ENCODE peak calls at places on chromosomes 6 and 20, in ten cellular contexts. W is endothelial cell of umbilical vein; F is lower leg skin; P is HFFc6; Q is cardiac muscle cell; T is CD8-positive, alpha-beta T cell; C is progenitor cell of endocrine pancreas; M is uterus; I is B cell; A is H9. S is an unnamed sample.

GRCh38 chr20:20261159-20261558 is 106.7 kb upstream of the INSM1 start:
- DNase-seq in W (no peak), F (peak), P (no peak), Q (no peak), T (no peak), C (no peak), M (no peak), I (no peak), A (no peak), S (no peak)

GRCh38 chr6:158606935-158607334 is 37.6 kb downstream of the DYNLT1 start:
- DNase-seq in W (no peak), F (no peak), P (no peak), Q (no peak), T (no peak), C (no peak), M (no peak), I (no peak), A (no peak), S (no peak)

GRCh38 chr6:3325210-3325609 is 66.5 kb downstream of the PSMG4 start:
- DNase-seq in W (peak), F (no peak), P (peak), Q (no peak), T (no peak), C (no peak), M (peak), I (no peak), A (no peak), S (no peak)

GRCh38 chr6:155765275-155766194 is 309.9 kb upstream of the NOX3 start:
- DNase-seq in W (peak), F (no peak), P (peak), Q (no peak), T (no peak), C (no peak), M (no peak), I (no peak), A (no peak), S (no peak)

GRCh38 chr6:24357336-24358218 is at the start of gene DCDC2:
- DNase-seq in W (no peak), F (peak), P (no peak), Q (peak), T (peak), C (peak), M (no peak), I (no peak), A (peak), S (peak)

GRCh38 chr20:17622086-17622850 is 52.4 kb downstream of the DSTN start:
- DNase-seq in W (no peak), F (no peak), P (no peak), Q (no peak), T (no peak), C (no peak), M (no peak), I (no peak), A (no peak), S (peak)

GRCh38 chr6:52640170-52640569 is 30.7 kb upstream of the TMEM14A start:
- DNase-seq in W (no peak), F (no peak), P (no peak), Q (no peak), T (no peak), C (no peak), M (no peak), I (no peak), A (no peak), S (no peak)

GRCh38 chr6:57284056-57284455 is 33.4 kb upstream of the PRIM2 start:
- DNase-seq in W (no peak), F (no peak), P (no peak), Q (no peak), T (no peak), C (no peak), M (no peak), I (no peak), A (no peak), S (no peak)

GRCh38 chr6:7721654-7722053 is 4.2 kb upstream of the BMP6 start:
- DNase-seq in W (peak), F (no peak), P (no peak), Q (no peak), T (no peak), C (no peak), M (no peak), I (no peak), A (no peak), S (no peak)

GRCh38 chr6:81938014-81938761 is 185.7 kb upstream of the TENT5A start:
- DNase-seq in W (peak), F (no peak), P (peak), Q (no peak), T (no peak), C (no peak), M (no peak), I (no peak), A (no peak), S (no peak)

GRCh38 chr20:6663751-6664388 is 103.6 kb upstream of the BMP2 start:
- DNase-seq in W (peak), F (no peak), P (no peak), Q (no peak), T (no peak), C (no peak), M (no peak), I (no peak), A (no peak), S (no peak)

GRCh38 chr6:35897486-35897885 is 23.4 kb downstream of the SRPK1 start:
- DNase-seq in W (no peak), F (no peak), P (no peak), Q (no peak), T (no peak), C (no peak), M (no peak), I (no peak), A (no peak), S (no peak)

GRCh38 chr20:33680681-33681080 is 5.5 kb downstream of the E2F1 start:
- DNase-seq in W (no peak), F (no peak), P (no peak), Q (no peak), T (no peak), C (no peak), M (no peak), I (no peak), A (no peak), S (no peak)

GRCh38 chr6:20238688-20239587 is 26.7 kb upstream of the MBOAT1 start:
- DNase-seq in W (no peak), F (no peak), P (no peak), Q (peak), T (no peak), C (no peak), M (no peak), I (no peak), A (peak), S (no peak)

GRCh38 chr6:121522265-121522664 is 86.8 kb downstream of the GJA1 start:
- DNase-seq in W (peak), F (peak), P (peak), Q (no peak), T (no peak), C (no peak), M (no peak), I (no peak), A (no peak), S (no peak)

GRCh38 chr6:126804255-126805064 is 314.0 kb upstream of the RSPO3 start:
- DNase-seq in W (peak), F (peak), P (peak), Q (peak), T (no peak), C (no peak), M (peak), I (no peak), A (no peak), S (peak)

GRCh38 chr6:125611573-125612399 is 137.6 kb upstream of the HEY2 start:
- DNase-seq in W (peak), F (no peak), P (no peak), Q (no peak), T (no peak), C (no peak), M (no peak), I (no peak), A (no peak), S (peak)

GRCh38 chr6:4883298-4883697 is 107.1 kb downstream of the CDYL start:
- DNase-seq in W (no peak), F (no peak), P (no peak), Q (no peak), T (no peak), C (no peak), M (no peak), I (no peak), A (no peak), S (no peak)

GRCh38 chr6:15755555-15755954 is 92.7 kb upstream of the DTNBP1 start:
- DNase-seq in W (no peak), F (no peak), P (no peak), Q (no peak), T (no peak), C (no peak), M (no peak), I (no peak), A (no peak), S (no peak)
- TF ChIP-seq CTCF in W (no peak), F (no peak), P (no peak), Q (no peak), T (no peak), C (no peak), M (no peak), I (no peak), A (no peak), S (no peak)

DNA sequence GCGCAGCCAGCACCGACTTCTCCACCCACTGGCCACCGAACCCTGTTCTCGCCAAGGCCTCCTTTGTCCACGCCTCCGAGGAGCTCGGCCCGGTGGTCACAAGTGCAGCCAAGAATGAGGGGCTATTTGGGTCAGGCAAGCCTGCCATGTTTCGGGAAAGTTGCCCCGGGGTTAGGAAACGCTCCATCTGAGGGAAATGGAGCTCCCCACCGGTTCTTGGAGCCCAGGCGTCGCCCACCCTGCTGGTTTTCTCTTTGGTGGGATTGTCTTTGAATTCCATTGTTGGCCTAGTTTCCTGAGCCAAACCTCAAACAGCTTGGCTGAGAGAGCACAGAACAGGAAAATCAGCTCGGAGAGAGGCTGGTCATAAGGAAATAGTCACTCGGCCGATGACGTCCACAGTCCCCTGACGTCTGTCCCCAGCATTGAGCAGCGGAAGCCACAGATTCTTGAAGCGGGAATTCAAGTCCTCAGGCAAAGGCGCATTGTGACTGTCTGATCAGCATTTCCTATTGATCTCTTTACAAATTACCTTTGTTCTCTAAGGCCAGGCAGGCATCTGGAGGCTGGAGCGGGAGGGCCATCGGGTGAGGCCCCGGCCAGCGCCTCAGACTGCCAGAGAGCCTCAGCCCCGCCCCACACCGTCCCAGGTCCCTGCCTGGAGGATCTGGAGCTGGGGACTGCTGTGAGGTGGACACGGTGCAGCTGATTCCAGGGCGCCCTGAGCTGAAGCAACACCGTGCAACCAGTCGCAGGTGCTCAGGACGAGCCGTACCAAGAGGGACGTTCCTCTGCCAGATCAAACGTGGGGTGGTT is 138.6 kb downstream of the DLL1 start:
- DNase-seq in W (peak), F (peak), P (no peak), Q (no peak), T (no peak), C (no peak), M (peak), I (no peak), A (peak), S (no peak)
- TF ChIP-seq CTCF in W (no peak), F (no peak), P (no peak), Q (no peak), T (no peak), C (no peak), M (no peak), I (no peak), A (no peak), S (no peak)

GRCh38 chr6:133040025-133040838 is 200.9 kb upstream of the EYA4 start:
- DNase-seq in W (peak), F (no peak), P (no peak), Q (peak), T (no peak), C (no peak), M (no peak), I (no peak), A (no peak), S (no peak)
- TF ChIP-seq CTCF in W (no peak), F (no peak), P (peak), Q (peak), T (no peak), C (peak), M (no peak), I (peak), A (peak), S (peak)

DNA sequence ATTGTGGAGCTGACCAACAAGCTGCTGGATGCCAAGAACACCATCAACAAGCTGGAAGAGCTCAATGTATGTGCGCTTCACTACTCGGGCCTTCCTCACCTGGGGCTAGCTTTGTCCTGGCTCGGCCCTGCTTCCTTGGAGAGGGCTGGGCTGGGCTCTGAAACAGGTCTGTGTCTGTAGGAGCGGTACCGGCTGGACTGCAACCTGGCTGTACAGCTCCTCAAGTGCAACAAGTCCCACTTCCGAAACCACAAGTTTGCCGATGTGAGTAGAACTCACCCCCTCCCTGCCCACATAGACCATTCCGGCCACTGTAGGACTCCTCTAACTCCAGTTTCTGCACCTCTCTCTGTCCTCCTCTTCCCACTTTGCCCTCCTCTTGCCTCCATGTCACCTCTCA is 6.7 kb downstream of the LRRC73 start:
- DNase-seq in W (no peak), F (no peak), P (no peak), Q (no peak), T (no peak), C (no peak), M (no peak), I (no peak), A (no peak), S (no peak)
- TF ChIP-seq CTCF in W (no peak), F (no peak), P (no peak), Q (no peak), T (no peak), C (no peak), M (no peak), I (no peak), A (no peak), S (no peak)

GRCh38 chr6:21360353-21360752 is 233.2 kb upstream of the SOX4 start:
- DNase-seq in W (no peak), F (peak), P (no peak), Q (no peak), T (no peak), C (no peak), M (no peak), I (no peak), A (peak), S (no peak)
- TF ChIP-seq CTCF in W (no peak), F (no peak), P (no peak), Q (no peak), T (no peak), C (no peak), M (no peak), I (no peak), A (peak), S (no peak)

GRCh38 chr20:53676987-53677386 is 83.3 kb upstream of the ZNF217 start:
- DNase-seq in W (no peak), F (no peak), P (no peak), Q (no peak), T (no peak), C (no peak), M (no peak), I (no peak), A (no peak), S (no peak)

GRCh38 chr20:53677447-53678314 is 84.0 kb upstream of the ZNF217 start:
- DNase-seq in W (peak), F (no peak), P (no peak), Q (peak), T (no peak), C (no peak), M (peak), I (no peak), A (peak), S (peak)

GRCh38 chr20:53678990-53679596 is 85.5 kb upstream of the ZNF217 start:
- DNase-seq in W (no peak), F (no peak), P (no peak), Q (no peak), T (no peak), C (no peak), M (no peak), I (no peak), A (no peak), S (no peak)

GRCh38 chr20:53679597-53680309 is 86.1 kb upstream of the ZNF217 start:
- DNase-seq in W (no peak), F (no peak), P (no peak), Q (no peak), T (no peak), C (no peak), M (no peak), I (no peak), A (no peak), S (no peak)

DNA sequence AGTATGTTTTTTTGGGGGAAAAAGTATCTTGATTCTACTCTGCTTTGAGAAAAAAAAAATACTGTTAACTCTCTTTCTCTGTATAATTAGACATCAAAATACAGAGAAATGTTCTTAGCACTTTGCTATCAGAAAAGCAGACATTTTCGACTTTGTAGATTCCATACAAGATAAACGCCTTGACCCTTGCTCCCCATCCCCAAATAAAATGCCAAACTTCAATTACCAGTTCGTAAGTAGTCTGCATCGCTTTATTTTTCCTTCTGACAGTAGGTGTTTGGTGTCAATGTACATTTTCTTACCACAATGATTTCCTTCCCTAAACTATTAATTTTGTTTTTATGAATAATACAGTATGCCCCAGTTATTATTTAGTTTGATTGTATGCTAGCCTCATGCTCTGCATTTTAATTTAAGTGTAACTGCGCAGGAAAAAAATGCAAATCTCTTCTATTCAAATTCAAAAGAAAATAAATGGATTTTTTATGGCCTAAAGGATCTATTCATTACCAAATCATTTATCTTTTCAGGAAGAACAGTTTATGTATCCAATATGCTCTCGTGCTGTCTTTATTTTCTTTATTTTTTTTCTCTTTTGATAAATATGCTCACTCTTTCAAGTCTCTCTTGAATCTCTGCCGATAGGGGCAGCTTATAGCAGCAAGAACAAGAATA is 84.8 kb upstream of the ZNF217 start:
- DNase-seq in W (no peak), F (no peak), P (no peak), Q (no peak), T (no peak), C (no peak), M (no peak), I (no peak), A (no peak), S (no peak)
- TF ChIP-seq CTCF in W (no peak), F (no peak), P (peak), Q (peak), T (no peak), C (peak), M (no peak), I (no peak), A (no peak), S (no peak)

DNA sequence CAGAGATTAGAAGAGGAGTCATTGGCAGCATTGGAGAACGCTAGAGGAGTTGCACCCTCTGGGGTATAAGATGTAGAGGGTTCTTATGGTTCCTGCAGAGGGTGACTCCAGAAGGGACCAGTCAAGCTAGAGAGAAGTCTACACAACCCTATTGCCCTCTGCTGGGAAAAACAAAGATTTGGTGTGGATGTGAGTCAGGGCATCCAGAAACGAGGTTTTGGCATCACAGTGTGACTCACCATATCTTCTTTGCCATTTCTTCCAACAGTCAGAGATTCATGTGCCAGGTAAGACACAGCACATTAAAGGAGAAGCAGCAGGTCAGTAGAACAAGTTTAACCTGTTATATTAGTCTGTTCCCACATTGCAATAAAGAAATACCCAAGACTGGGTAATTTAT is 598.8 kb downstream of the MAFB start:
- DNase-seq in W (no peak), F (no peak), P (no peak), Q (no peak), T (no peak), C (no peak), M (no peak), I (no peak), A (no peak), S (no peak)
- TF ChIP-seq CTCF in W (no peak), F (no peak), P (no peak), Q (no peak), T (no peak), C (no peak), M (no peak), I (no peak), A (no peak), S (no peak)